ENCODE peak calls at places on chromosome 4, in four cellular contexts. One of them, this sample, is unnamed.

GRCh38 chr4:152820073-152820472 is 40.3 kb downstream of the ARFIP1 start:
- DNase-seq in A549: no peak
- DNase-seq in adrenal gland: no peak
- DNase-seq in ovary: no peak
- DNase-seq in this sample: no peak

GRCh38 chr4:81827568-81828202 is 356.0 kb upstream of the RASGEF1B start:
- DNase-seq in A549: no peak
- DNase-seq in adrenal gland: no peak
- DNase-seq in ovary: no peak
- DNase-seq in this sample: no peak

GRCh38 chr4:128512767-128513322 is 225.2 kb upstream of the PGRMC2 start:
- DNase-seq in A549: no peak
- DNase-seq in adrenal gland: no peak
- DNase-seq in ovary: no peak
- DNase-seq in this sample: no peak

GRCh38 chr4:159014896-159015295 is 88.0 kb upstream of the RAPGEF2 start:
- DNase-seq in A549: no peak
- DNase-seq in adrenal gland: no peak
- DNase-seq in ovary: no peak
- DNase-seq in this sample: no peak

GRCh38 chr4:16270654-16271328 is 44.5 kb upstream of the TAPT1 start:
- DNase-seq in A549: peak; percentile 4
- DNase-seq in adrenal gland: no peak
- DNase-seq in ovary: no peak
- DNase-seq in this sample: no peak

GRCh38 chr4:174324725-174325124 is 41.0 kb downstream of the CEP44 start:
- DNase-seq in A549: no peak
- DNase-seq in adrenal gland: no peak
- DNase-seq in ovary: no peak
- DNase-seq in this sample: no peak

GRCh38 chr4:83208776-83209365 is 75.7 kb downstream of the COQ2 start:
- DNase-seq in A549: peak; percentile 61
- DNase-seq in adrenal gland: no peak
- DNase-seq in ovary: no peak
- DNase-seq in this sample: no peak

GRCh38 chr4:77127837-77128621 is 29.0 kb upstream of the CCNG2 start:
- DNase-seq in A549: no peak
- DNase-seq in adrenal gland: no peak
- DNase-seq in ovary: no peak
- DNase-seq in this sample: no peak

GRCh38 chr4:7693711-7694110 is 245.9 kb downstream of the AFAP1 start:
- DNase-seq in A549: no peak
- DNase-seq in adrenal gland: no peak
- DNase-seq in ovary: no peak
- DNase-seq in this sample: no peak

GRCh38 chr4:10694151-10694825 is 9.7 kb upstream of the CLNK start:
- DNase-seq in A549: no peak
- DNase-seq in adrenal gland: no peak
- DNase-seq in ovary: no peak
- DNase-seq in this sample: no peak

GRCh38 chr4:139177888-139178609 is 1.0 kb upstream of the ELF2 start:
- DNase-seq in A549: peak; percentile 90
- DNase-seq in adrenal gland: peak; percentile 96
- DNase-seq in ovary: peak; percentile 95
- DNase-seq in this sample: peak; percentile 95
- TF ChIP-seq POLR2A in A549: peak; percentile 92
- TF ChIP-seq POLR2A in adrenal gland: peak; percentile 93
- TF ChIP-seq POLR2A in ovary: peak; percentile 75
- TF ChIP-seq POLR2A in this sample: peak; percentile 99

DNA sequence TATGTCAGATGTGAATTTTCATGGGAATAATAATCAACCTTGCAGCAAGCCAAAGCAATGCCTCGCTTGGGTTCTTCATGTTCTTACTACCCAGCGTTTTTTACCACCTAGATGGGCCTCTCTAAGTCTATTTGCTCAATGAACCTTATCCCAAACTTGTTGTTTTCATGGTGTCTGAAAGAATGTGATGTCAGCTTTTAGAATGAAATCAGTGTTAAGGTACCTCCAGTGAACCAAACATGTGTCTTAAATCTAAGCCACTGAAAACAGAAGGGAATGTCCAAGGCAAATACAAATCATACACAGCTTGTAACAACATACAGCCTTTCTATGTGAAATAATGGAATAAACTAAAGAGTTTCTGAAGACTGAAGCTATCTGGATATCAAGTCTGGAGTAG is 6.7 kb downstream of the EPGN start:
- DNase-seq in A549: no peak
- DNase-seq in adrenal gland: no peak
- DNase-seq in ovary: no peak
- DNase-seq in this sample: no peak
- TF ChIP-seq POLR2A in A549: no peak
- TF ChIP-seq POLR2A in adrenal gland: no peak
- TF ChIP-seq POLR2A in ovary: no peak
- TF ChIP-seq POLR2A in this sample: no peak

DNA sequence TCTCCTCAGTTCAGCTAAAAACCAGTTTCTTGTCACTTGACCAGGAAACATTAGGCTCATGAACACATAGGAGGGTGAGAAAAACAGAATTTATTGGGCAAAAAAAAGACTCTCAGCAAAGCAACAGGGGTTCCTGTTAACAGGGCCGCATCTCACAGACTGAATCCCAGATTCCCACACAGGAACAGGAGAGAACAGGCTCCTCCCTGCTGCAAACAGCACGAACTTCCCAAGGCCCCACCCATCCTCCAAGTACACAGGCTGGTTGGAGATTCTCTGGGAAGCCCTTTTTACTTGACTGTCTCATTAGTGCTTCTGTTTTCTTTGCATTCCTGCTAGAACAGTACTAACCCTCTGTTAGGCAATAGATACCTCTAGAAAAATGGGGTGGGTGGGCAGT is 52.4 kb upstream of the IL21 start:
- DNase-seq in A549: no peak
- DNase-seq in adrenal gland: peak; percentile 16
- DNase-seq in ovary: no peak
- DNase-seq in this sample: no peak
- TF ChIP-seq POLR2A in A549: no peak
- TF ChIP-seq POLR2A in adrenal gland: no peak
- TF ChIP-seq POLR2A in ovary: no peak
- TF ChIP-seq POLR2A in this sample: no peak

GRCh38 chr4:186724048-186724860 is 598 bp upstream of the FAT1 start:
- DNase-seq in A549: peak; percentile 39
- DNase-seq in adrenal gland: no peak
- DNase-seq in ovary: peak; percentile 58
- DNase-seq in this sample: peak; percentile 50

GRCh38 chr4:186723207-186724047 is at the start of gene FAT1:
- DNase-seq in A549: peak; percentile 77
- DNase-seq in adrenal gland: peak; percentile 23
- DNase-seq in ovary: peak; percentile 72
- DNase-seq in this sample: peak; percentile 84

GRCh38 chr4:186726150-186726439 is 2.4 kb upstream of the FAT1 start:
- DNase-seq in A549: no peak
- DNase-seq in adrenal gland: no peak
- DNase-seq in ovary: no peak
- DNase-seq in this sample: no peak

GRCh38 chr4:186725422-186726149 is 1.9 kb upstream of the FAT1 start:
- DNase-seq in A549: peak; percentile 86
- DNase-seq in adrenal gland: no peak
- DNase-seq in ovary: peak; percentile 74
- DNase-seq in this sample: peak; percentile 83

DNA sequence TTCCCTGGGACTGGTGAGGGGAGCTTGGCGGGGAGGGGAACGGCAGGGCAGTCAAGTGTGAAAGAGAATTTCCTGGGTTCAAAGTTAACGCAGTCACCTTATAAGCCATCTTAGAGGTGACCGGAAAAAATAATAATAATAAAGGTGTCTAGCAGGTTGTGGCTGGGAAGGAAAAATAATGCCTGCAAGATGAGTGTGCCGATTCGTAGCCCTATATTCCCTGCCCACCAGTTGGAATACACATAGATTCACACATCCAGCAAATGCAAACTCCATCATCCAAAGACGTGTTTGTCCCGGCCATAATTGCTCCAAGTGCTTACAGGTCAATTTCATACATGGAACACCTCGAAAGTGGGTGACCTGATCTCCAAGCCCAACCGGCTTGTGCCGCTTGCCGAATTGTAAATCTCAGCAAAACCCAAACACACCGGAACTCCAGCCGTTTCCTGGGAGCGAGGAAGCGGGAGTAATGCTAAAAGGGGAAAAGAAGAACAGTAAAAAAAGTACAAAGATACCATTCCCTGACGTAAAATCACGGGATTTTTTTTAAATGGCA is 1.3 kb upstream of the FAT1 start:
- DNase-seq in A549: peak; percentile 45
- DNase-seq in adrenal gland: no peak
- DNase-seq in ovary: peak; percentile 26
- DNase-seq in this sample: peak; percentile 11
- TF ChIP-seq POLR2A in A549: no peak
- TF ChIP-seq POLR2A in adrenal gland: no peak
- TF ChIP-seq POLR2A in ovary: no peak
- TF ChIP-seq POLR2A in this sample: no peak

GRCh38 chr4:85776579-85776978 is 301.6 kb downstream of the ARHGAP24 start:
- DNase-seq in A549: no peak
- DNase-seq in adrenal gland: no peak
- DNase-seq in ovary: no peak
- DNase-seq in this sample: no peak

GRCh38 chr4:85777908-85778808 is 303.2 kb downstream of the ARHGAP24 start:
- DNase-seq in A549: no peak
- DNase-seq in adrenal gland: no peak
- DNase-seq in ovary: no peak
- DNase-seq in this sample: no peak

GRCh38 chr4:85780664-85781063 is 305.7 kb downstream of the ARHGAP24 start:
- DNase-seq in A549: no peak
- DNase-seq in adrenal gland: no peak
- DNase-seq in ovary: no peak
- DNase-seq in this sample: no peak

GRCh38 chr4:85778809-85779124 is 303.8 kb downstream of the ARHGAP24 start:
- DNase-seq in A549: no peak
- DNase-seq in adrenal gland: no peak
- DNase-seq in ovary: no peak
- DNase-seq in this sample: no peak

GRCh38 chr4:85779165-85779564 is 304.2 kb downstream of the ARHGAP24 start:
- DNase-seq in A549: no peak
- DNase-seq in adrenal gland: no peak
- DNase-seq in ovary: no peak
- DNase-seq in this sample: no peak
- TF ChIP-seq POLR2A in A549: no peak
- TF ChIP-seq POLR2A in adrenal gland: no peak
- TF ChIP-seq POLR2A in ovary: no peak
- TF ChIP-seq POLR2A in this sample: no peak

DNA sequence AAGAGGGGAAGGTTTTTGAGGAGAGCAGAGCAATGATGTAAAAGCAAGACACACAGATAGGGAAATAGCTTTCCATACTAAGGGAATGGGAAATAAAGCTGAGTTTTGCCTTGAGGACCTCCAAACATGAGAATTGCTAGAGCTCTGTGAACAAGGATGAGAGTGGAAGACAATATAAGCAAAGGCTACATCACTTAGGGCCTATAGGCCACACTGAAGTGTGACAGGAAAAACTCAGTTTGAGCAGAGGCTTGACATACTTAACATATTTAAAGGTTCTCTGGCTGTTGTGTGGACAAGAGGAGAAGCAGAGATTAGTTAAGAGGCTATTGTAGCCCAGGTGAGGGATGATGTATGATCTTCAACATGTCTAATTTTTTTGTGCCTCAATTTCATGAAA is 5.3 kb upstream of the SRP72 start:
- DNase-seq in A549: no peak
- DNase-seq in adrenal gland: no peak
- DNase-seq in ovary: no peak
- DNase-seq in this sample: no peak
- TF ChIP-seq POLR2A in A549: no peak
- TF ChIP-seq POLR2A in adrenal gland: no peak
- TF ChIP-seq POLR2A in ovary: no peak
- TF ChIP-seq POLR2A in this sample: no peak

GRCh38 chr4:910366-911091 is 21.6 kb downstream of the GAK start:
- DNase-seq in A549: no peak
- DNase-seq in adrenal gland: no peak
- DNase-seq in ovary: no peak
- DNase-seq in this sample: no peak
- TF ChIP-seq POLR2A in A549: no peak
- TF ChIP-seq POLR2A in adrenal gland: no peak
- TF ChIP-seq POLR2A in ovary: no peak
- TF ChIP-seq POLR2A in this sample: no peak

This sample was measured in erythroblast.